ENCODE peak calls at places on chromosomes 2 and 18, in four cellular contexts. One of them, this sample, is unnamed.

GRCh38 chr2:121075641-121076500 is 209.1 kb downstream of the TFCP2L1 start:
- DNase-seq in naive B cell: no peak
- DNase-seq in Calu3: no peak
- DNase-seq in NCI-H187: no peak
- DNase-seq in this sample: no peak

GRCh38 chr2:136015688-136016087 is 30.3 kb upstream of the DARS1 start:
- DNase-seq in naive B cell: no peak
- DNase-seq in Calu3: no peak
- DNase-seq in NCI-H187: no peak
- DNase-seq in this sample: no peak

GRCh38 chr2:121038831-121039230 is 246.2 kb downstream of the TFCP2L1 start:
- DNase-seq in naive B cell: no peak
- DNase-seq in Calu3: peak; percentile 65
- DNase-seq in NCI-H187: peak; percentile 27
- DNase-seq in this sample: peak; percentile 76

GRCh38 chr2:174663572-174663971 is 66.0 kb upstream of the WIPF1 start:
- DNase-seq in naive B cell: no peak
- DNase-seq in Calu3: no peak
- DNase-seq in NCI-H187: no peak
- DNase-seq in this sample: no peak

GRCh38 chr2:186098821-186099220 is 360.2 kb downstream of the FSIP2 start:
- DNase-seq in naive B cell: no peak
- DNase-seq in Calu3: no peak
- DNase-seq in NCI-H187: no peak
- DNase-seq in this sample: no peak

GRCh38 chr2:74089816-74090745 is 57.6 kb downstream of the BOLA3 start:
- DNase-seq in naive B cell: no peak
- DNase-seq in Calu3: no peak
- DNase-seq in NCI-H187: no peak
- DNase-seq in this sample: no peak

GRCh38 chr18:62678847-62679535 is 36.4 kb upstream of the PHLPP1 start:
- DNase-seq in naive B cell: no peak
- DNase-seq in Calu3: no peak
- DNase-seq in NCI-H187: no peak
- DNase-seq in this sample: no peak

GRCh38 chr2:3840611-3841010 is 137.2 kb downstream of the DCDC2C start:
- DNase-seq in naive B cell: no peak
- DNase-seq in Calu3: no peak
- DNase-seq in NCI-H187: no peak
- DNase-seq in this sample: no peak

GRCh38 chr2:133255363-133255762 is 312.9 kb downstream of the NCKAP5 start:
- DNase-seq in naive B cell: no peak
- DNase-seq in Calu3: no peak
- DNase-seq in NCI-H187: no peak
- DNase-seq in this sample: no peak

GRCh38 chr2:10963155-10963554 is 51.4 kb downstream of the KCNF1 start:
- DNase-seq in naive B cell: no peak
- DNase-seq in Calu3: no peak
- DNase-seq in NCI-H187: no peak
- DNase-seq in this sample: no peak

GRCh38 chr2:33607137-33607781 is 8.2 kb upstream of the FAM98A start:
- DNase-seq in naive B cell: no peak
- DNase-seq in Calu3: no peak
- DNase-seq in NCI-H187: no peak
- DNase-seq in this sample: no peak

GRCh38 chr2:37676274-37676673 is 4.8 kb upstream of the CDC42EP3 start:
- DNase-seq in naive B cell: no peak
- DNase-seq in Calu3: no peak
- DNase-seq in NCI-H187: no peak
- DNase-seq in this sample: no peak

GRCh38 chr2:219706823-219707281 is 79.4 kb downstream of the SLC4A3 start:
- DNase-seq in naive B cell: no peak
- DNase-seq in Calu3: no peak
- DNase-seq in NCI-H187: no peak
- DNase-seq in this sample: no peak

GRCh38 chr2:55232863-55233657 is 572 bp downstream of the RPS27A start:
- DNase-seq in naive B cell: peak; percentile 59
- DNase-seq in Calu3: peak; percentile 25
- DNase-seq in NCI-H187: no peak
- DNase-seq in this sample: peak; percentile 70

GRCh38 chr2:130341562-130342019 is 1.1 kb upstream of the IMP4 start:
- DNase-seq in naive B cell: no peak
- DNase-seq in Calu3: peak; percentile 41
- DNase-seq in NCI-H187: no peak
- DNase-seq in this sample: no peak

GRCh38 chr2:144438722-144439508 is 81.0 kb downstream of the ZEB2 start:
- DNase-seq in naive B cell: no peak
- DNase-seq in Calu3: no peak
- DNase-seq in NCI-H187: no peak
- DNase-seq in this sample: no peak

GRCh38 chr2:71747573-71747972 is 294.2 kb downstream of the DYSF start:
- DNase-seq in naive B cell: no peak
- DNase-seq in Calu3: peak; percentile 47
- DNase-seq in NCI-H187: no peak
- DNase-seq in this sample: no peak

GRCh38 chr2:25420820-25421237 is 79.1 kb upstream of the DNMT3A start:
- DNase-seq in naive B cell: peak; percentile 32
- DNase-seq in Calu3: no peak
- DNase-seq in NCI-H187: no peak
- DNase-seq in this sample: no peak

GRCh38 chr2:210392469-210392881 is 77.5 kb upstream of the MYL1 start:
- DNase-seq in naive B cell: no peak
- DNase-seq in Calu3: no peak
- DNase-seq in NCI-H187: no peak
- DNase-seq in this sample: no peak

GRCh38 chr18:50268022-50268747 is 1.9 kb upstream of the CFAP53 start:
- DNase-seq in naive B cell: peak; percentile 82
- DNase-seq in Calu3: peak; percentile 93
- DNase-seq in NCI-H187: no peak
- DNase-seq in this sample: peak; percentile 92

GRCh38 chr2:85177031-85177824 is 44.0 kb downstream of the TCF7L1 start:
- DNase-seq in naive B cell: no peak
- DNase-seq in Calu3: no peak
- DNase-seq in NCI-H187: no peak
- DNase-seq in this sample: no peak

GRCh38 chr2:28567076-28567471 is 71.2 kb downstream of the PLB1 start:
- DNase-seq in naive B cell: no peak
- DNase-seq in Calu3: peak; percentile 36
- DNase-seq in NCI-H187: no peak
- DNase-seq in this sample: no peak

GRCh38 chr2:206996556-206997065 is 57.3 kb downstream of the CPO start:
- DNase-seq in naive B cell: no peak
- DNase-seq in Calu3: no peak
- DNase-seq in NCI-H187: no peak
- DNase-seq in this sample: no peak

GRCh38 chr2:232604535-232604934 is 28.9 kb upstream of the EFHD1 start:
- DNase-seq in naive B cell: no peak
- DNase-seq in Calu3: no peak
- DNase-seq in NCI-H187: no peak
- DNase-seq in this sample: no peak

GRCh38 chr2:156436477-156437085 is 402 bp downstream of the GPD2 start:
- DNase-seq in naive B cell: peak; percentile 9
- DNase-seq in Calu3: no peak
- DNase-seq in NCI-H187: no peak
- DNase-seq in this sample: no peak

GRCh38 chr18:25231327-25231691 is 120.7 kb downstream of the ZNF521 start:
- DNase-seq in naive B cell: no peak
- DNase-seq in Calu3: no peak
- DNase-seq in NCI-H187: no peak
- DNase-seq in this sample: no peak

GRCh38 chr2:28765316-28765715 is 13.7 kb downstream of the PPP1CB start:
- DNase-seq in naive B cell: no peak
- DNase-seq in Calu3: no peak
- DNase-seq in NCI-H187: no peak
- DNase-seq in this sample: no peak

GRCh38 chr2:203240491-203240890 is 1.7 kb downstream of the CYP20A1 start:
- DNase-seq in naive B cell: no peak
- DNase-seq in Calu3: no peak
- DNase-seq in NCI-H187: no peak
- DNase-seq in this sample: no peak

GRCh38 chr2:68512352-68512751 is 45.0 kb downstream of the APLF start:
- DNase-seq in naive B cell: no peak
- DNase-seq in Calu3: no peak
- DNase-seq in NCI-H187: no peak
- DNase-seq in this sample: no peak

GRCh38 chr18:31439807-31440325 is 7.7 kb upstream of the DSG3 start:
- DNase-seq in naive B cell: no peak
- DNase-seq in Calu3: no peak
- DNase-seq in NCI-H187: no peak
- DNase-seq in this sample: no peak

GRCh38 chr2:11656671-11657101 is 13.3 kb downstream of the NTSR2 start:
- DNase-seq in naive B cell: no peak
- DNase-seq in Calu3: peak; percentile 66
- DNase-seq in NCI-H187: no peak
- DNase-seq in this sample: no peak

GRCh38 chr2:68282814-68283812 is 30.8 kb upstream of the PPP3R1 start:
- DNase-seq in naive B cell: peak; percentile 7
- DNase-seq in Calu3: peak; percentile 16
- DNase-seq in NCI-H187: no peak
- DNase-seq in this sample: no peak

GRCh38 chr2:12883911-12884310 is 167.2 kb downstream of the TRIB2 start:
- DNase-seq in naive B cell: no peak
- DNase-seq in Calu3: no peak
- DNase-seq in NCI-H187: no peak
- DNase-seq in this sample: no peak

GRCh38 chr18:50469380-50469781 is 90.5 kb upstream of the MAPK4 start:
- DNase-seq in naive B cell: no peak
- DNase-seq in Calu3: no peak
- DNase-seq in NCI-H187: no peak
- DNase-seq in this sample: no peak

GRCh38 chr2:147420947-147421346 is 423.9 kb upstream of the ACVR2A start:
- DNase-seq in naive B cell: no peak
- DNase-seq in Calu3: no peak
- DNase-seq in NCI-H187: no peak
- DNase-seq in this sample: no peak

GRCh38 chr2:186887107-186888090 is 38.4 kb upstream of the ZSWIM2 start:
- DNase-seq in naive B cell: no peak
- DNase-seq in Calu3: no peak
- DNase-seq in NCI-H187: no peak
- DNase-seq in this sample: no peak

GRCh38 chr2:234249006-234249405 is 198.5 kb downstream of the SPP2 start:
- DNase-seq in naive B cell: no peak
- DNase-seq in Calu3: no peak
- DNase-seq in NCI-H187: no peak
- DNase-seq in this sample: no peak

This sample was measured in lower lobe of right lung.